ENCODE peak calls at places on chromosomes 3 and 15, in ten cellular contexts. H is GM23248; T is Jurkat, Clone E6-1; B is PC-9; K is keratinocyte; Y is H7; G is ovary; R is sigmoid colon; U is fibroblast of pulmonary artery; Q is heart left ventricle. Z is an unnamed sample.

GRCh38 chr15:73369073-73369694 is 426 bp upstream of the HCN4 start:
- DNase-seq in Q (no peak), B (no peak), Y (peak; percentile 81), T (no peak), G (no peak), R (no peak), K (no peak), H (peak; percentile 13), U (no peak), Z (no peak)

GRCh38 chr3:17076940-17077605 is 192.3 kb downstream of the PLCL2 start:
- DNase-seq in B (no peak), Y (no peak), Q (no peak), H (no peak), R (no peak), T (no peak), K (no peak), G (no peak), U (no peak), Z (no peak)

GRCh38 chr3:126491221-126492013 is 15.7 kb upstream of the ZXDC start:
- DNase-seq in H (no peak), T (no peak), R (no peak), K (no peak), U (no peak), B (no peak), Q (no peak), G (no peak), Y (no peak), Z (no peak)

GRCh38 chr3:179069762-179070390 is 1.7 kb downstream of the ZMAT3 start:
- DNase-seq in K (no peak), Q (no peak), H (peak; percentile 48), Y (no peak), R (no peak), B (no peak), U (peak; percentile 61), T (no peak), G (no peak), Z (peak; percentile 53)

GRCh38 chr3:122988507-122988906 is 39.1 kb downstream of the SEMA5B start:
- DNase-seq in T (no peak), Q (no peak), U (no peak), H (no peak), Y (no peak), G (no peak), B (no peak), K (no peak), R (no peak), Z (no peak)

GRCh38 chr3:113018461-113019181 is 27.8 kb downstream of the GTPBP8 start:
- DNase-seq in B (no peak), R (no peak), Y (no peak), Q (no peak), G (no peak), K (no peak), U (peak; percentile 42), H (peak; percentile 72), T (no peak), Z (peak; percentile 27)

GRCh38 chr3:58341376-58341775 is 8.7 kb downstream of the PXK start:
- DNase-seq in Q (no peak), B (no peak), U (no peak), R (no peak), G (no peak), T (no peak), H (peak; percentile 22), Y (no peak), K (no peak), Z (no peak)

GRCh38 chr3:129548566-129548965 is 5.6 kb downstream of the H1-8 start:
- DNase-seq in Q (no peak), H (no peak), T (no peak), R (no peak), U (no peak), Y (no peak), G (no peak), B (no peak), K (no peak), Z (no peak)

GRCh38 chr15:91954211-91954804 is 100.8 kb downstream of the SLCO3A1 start:
- DNase-seq in U (no peak), K (no peak), T (no peak), Q (no peak), H (no peak), R (no peak), B (no peak), G (no peak), Y (no peak), Z (no peak)

GRCh38 chr3:46962990-46963389 is 13.6 kb downstream of the CCDC12 start:
- DNase-seq in B (peak; percentile 74), R (no peak), Q (no peak), G (no peak), K (no peak), Y (no peak), H (no peak), T (no peak), U (no peak), Z (no peak)
- H3K4me3 ChIP-seq in B (no peak overlapping the region), R (no peak overlapping the region), Q (no peak overlapping the region), G (no peak overlapping the region), K (no peak overlapping the region), Y (no peak overlapping the region), H (no peak overlapping the region), T (no peak overlapping the region), U (no peak overlapping the region), Z (no peak overlapping the region)

DNA sequence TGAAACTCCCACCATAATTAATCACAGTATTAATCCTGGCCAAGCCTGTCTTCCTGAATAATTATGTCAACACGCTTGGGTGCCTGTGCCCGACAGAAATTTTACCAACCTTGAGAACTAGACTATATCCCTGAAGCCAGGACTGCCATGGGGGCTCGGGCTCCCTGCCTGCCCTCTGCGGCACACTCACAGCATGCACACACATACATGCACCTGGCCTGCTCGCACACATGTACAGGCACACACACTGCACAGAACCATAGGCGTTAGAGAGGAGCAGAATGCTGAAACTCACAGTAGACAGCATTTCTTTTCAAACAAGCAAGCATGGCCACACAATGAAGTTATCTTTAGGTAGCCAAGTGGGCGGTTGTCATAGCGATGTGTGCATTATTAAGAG is 91.2 kb downstream of the ZNF621 start:
- DNase-seq in K (no peak), B (no peak), Y (no peak), U (no peak), H (no peak), T (no peak), R (no peak), Q (no peak), G (no peak), Z (no peak)
- H3K4me3 ChIP-seq in K (no peak overlapping the region), B (no peak overlapping the region), Y (peak overlapping the region; percentile 26), U (no peak overlapping the region), H (no peak overlapping the region), T (no peak overlapping the region), R (peak overlapping the region; percentile 29), Q (peak overlapping the region; percentile 45), G (no peak overlapping the region), Z (no peak overlapping the region)

GRCh38 chr15:100759698-100760356 is 119.8 kb upstream of the ALDH1A3 start:
- DNase-seq in T (no peak), U (peak; percentile 34), H (peak; percentile 88), Y (peak; percentile 28), Q (no peak), B (peak; percentile 88), G (no peak), R (no peak), K (peak; percentile 53), Z (no peak)
- H3K4me3 ChIP-seq in T (no peak overlapping the region), U (no peak overlapping the region), H (peak overlapping the region; percentile 58), Y (no peak overlapping the region), Q (no peak overlapping the region), B (no peak overlapping the region), G (no peak overlapping the region), R (no peak overlapping the region), K (no peak overlapping the region), Z (no peak overlapping the region)

GRCh38 chr15:67103869-67104268 is 38.5 kb downstream of the SMAD3 start:
- DNase-seq in H (no peak), T (peak; percentile 75), R (no peak), Y (no peak), U (no peak), B (no peak), G (no peak), K (no peak), Q (no peak), Z (no peak)
- H3K4me3 ChIP-seq in H (no peak overlapping the region), T (peak overlapping the region; percentile 21), R (no peak overlapping the region), Y (no peak overlapping the region), U (no peak overlapping the region), B (no peak overlapping the region), G (no peak overlapping the region), K (no peak overlapping the region), Q (no peak overlapping the region), Z (no peak overlapping the region)

DNA sequence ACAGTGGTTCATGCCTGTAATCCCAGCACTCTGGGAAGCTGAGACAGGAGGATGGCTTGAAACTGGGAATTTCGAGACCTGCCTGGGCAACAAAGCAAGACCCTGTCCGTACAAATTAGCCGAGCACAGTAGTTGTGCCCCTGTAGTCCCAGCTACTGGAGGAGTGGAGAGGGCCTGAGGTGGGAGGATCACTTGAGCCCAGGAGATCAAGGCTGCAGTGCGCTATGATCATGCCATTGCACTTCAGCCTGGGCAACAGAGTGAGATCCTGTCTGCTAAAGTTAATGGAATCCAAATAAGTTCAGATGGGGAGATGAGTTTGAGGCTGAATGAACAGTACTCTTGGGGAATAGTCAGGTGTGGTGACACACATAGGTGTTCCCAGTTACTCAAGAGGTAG is 14.4 kb downstream of the TRIM71 start:
- DNase-seq in H (no peak), B (no peak), R (no peak), T (no peak), Y (no peak), Q (no peak), K (no peak), U (no peak), G (no peak), Z (no peak)
- H3K4me3 ChIP-seq in H (no peak overlapping the region), B (no peak overlapping the region), R (no peak overlapping the region), T (no peak overlapping the region), Y (no peak overlapping the region), Q (no peak overlapping the region), K (no peak overlapping the region), U (no peak overlapping the region), G (no peak overlapping the region), Z (no peak overlapping the region)

DNA sequence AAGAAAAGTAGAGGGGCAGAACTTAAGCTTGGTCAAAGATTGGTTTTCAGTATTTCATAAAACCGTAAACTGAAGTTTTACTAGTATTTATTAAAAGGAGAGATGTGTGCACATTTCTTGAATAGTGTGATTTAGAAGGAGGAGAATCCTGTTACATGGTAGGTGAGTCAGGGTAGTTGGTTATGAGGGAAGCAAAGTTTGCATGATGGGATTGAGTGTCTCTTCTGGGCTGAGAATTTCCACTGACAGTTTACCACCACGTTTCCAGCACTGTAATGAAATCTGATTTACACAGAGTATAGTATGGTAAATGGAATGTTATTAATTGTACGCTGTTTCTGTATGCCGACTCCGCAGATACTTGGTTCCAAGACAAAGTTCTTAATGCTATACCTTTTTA is 1.6 kb downstream of the NECTIN3 start:
- DNase-seq in Y (no peak), K (no peak), U (peak; percentile 37), G (no peak), R (no peak), Q (no peak), T (no peak), H (peak; percentile 78), B (no peak), Z (no peak)
- H3K4me3 ChIP-seq in Y (peak overlapping the region; percentile 84), K (no peak overlapping the region), U (peak overlapping the region; percentile 95), G (peak overlapping the region; percentile 94), R (peak overlapping the region; percentile 78), Q (peak overlapping the region; percentile 85), T (no peak overlapping the region), H (peak overlapping the region; percentile 95), B (no peak overlapping the region), Z (no peak overlapping the region)

GRCh38 chr3:194120789-194121770 is 14.9 kb upstream of the HES1 start:
- DNase-seq in K (no peak), Q (no peak), G (no peak), H (no peak), R (no peak), Y (no peak), T (no peak), U (no peak), B (no peak), Z (no peak)
- H3K4me3 ChIP-seq in K (no peak overlapping the region), Q (no peak overlapping the region), G (no peak overlapping the region), H (no peak overlapping the region), R (no peak overlapping the region), Y (no peak overlapping the region), T (no peak overlapping the region), U (no peak overlapping the region), B (no peak overlapping the region), Z (no peak overlapping the region)

GRCh38 chr3:133474251-133474801 is 74.5 kb downstream of the BFSP2 start:
- DNase-seq in R (peak; percentile 91), T (no peak), Q (peak; percentile 72), H (peak; percentile 51), U (peak; percentile 50), Y (no peak), K (no peak), B (no peak), G (peak; percentile 55), Z (no peak)
- H3K4me3 ChIP-seq in R (no peak overlapping the region), T (no peak overlapping the region), Q (no peak overlapping the region), H (no peak overlapping the region), U (no peak overlapping the region), Y (no peak overlapping the region), K (no peak overlapping the region), B (no peak overlapping the region), G (no peak overlapping the region), Z (peak overlapping the region; percentile 62)

Z was measured in GM12865.